ENCODE peak calls at places on chromosomes 2 and 18, in four cellular contexts. One of them, this sample, is unnamed.

GRCh38 chr2:152594022-152594712 is 123.1 kb downstream of the PRPF40A start:
- DNase-seq in anterior cingulate cortex: no peak
- DNase-seq in amniotic stem cell: no peak
- DNase-seq in NCI-H2081: no peak
- DNase-seq in this sample: no peak

GRCh38 chr2:6986251-6986893 is 69.2 kb downstream of the RNF144A start:
- DNase-seq in anterior cingulate cortex: no peak
- DNase-seq in amniotic stem cell: no peak
- DNase-seq in NCI-H2081: peak
- DNase-seq in this sample: no peak

GRCh38 chr2:25453199-25453903 is 111.6 kb upstream of the DNMT3A start:
- DNase-seq in anterior cingulate cortex: no peak
- DNase-seq in amniotic stem cell: no peak
- DNase-seq in NCI-H2081: no peak
- DNase-seq in this sample: no peak

GRCh38 chr2:231463698-231464575 is at the start of gene NCL:
- DNase-seq in anterior cingulate cortex: peak
- DNase-seq in amniotic stem cell: peak
- DNase-seq in NCI-H2081: peak
- DNase-seq in this sample: peak

GRCh38 chr18:154151-154550 is 4.2 kb upstream of the USP14 start:
- DNase-seq in anterior cingulate cortex: no peak
- DNase-seq in amniotic stem cell: no peak
- DNase-seq in NCI-H2081: no peak
- DNase-seq in this sample: no peak

GRCh38 chr2:15993232-15993610 is 52.9 kb downstream of the MYCN start:
- DNase-seq in anterior cingulate cortex: no peak
- DNase-seq in amniotic stem cell: no peak
- DNase-seq in NCI-H2081: no peak
- DNase-seq in this sample: no peak

GRCh38 chr18:26073742-26074141 is 16.7 kb downstream of the SS18 start:
- DNase-seq in anterior cingulate cortex: no peak
- DNase-seq in amniotic stem cell: no peak
- DNase-seq in NCI-H2081: no peak
- DNase-seq in this sample: no peak

GRCh38 chr2:29165362-29166236 is 50.4 kb downstream of the CLIP4 start:
- DNase-seq in anterior cingulate cortex: no peak
- DNase-seq in amniotic stem cell: peak
- DNase-seq in NCI-H2081: no peak
- DNase-seq in this sample: no peak

GRCh38 chr18:42582266-42582665 is 533.2 kb downstream of the RIT2 start:
- DNase-seq in anterior cingulate cortex: no peak
- DNase-seq in amniotic stem cell: no peak
- DNase-seq in NCI-H2081: no peak
- DNase-seq in this sample: no peak

GRCh38 chr18:69705987-69706386 is 241.7 kb downstream of the CD226 start:
- DNase-seq in anterior cingulate cortex: no peak
- DNase-seq in amniotic stem cell: no peak
- DNase-seq in NCI-H2081: no peak
- DNase-seq in this sample: peak

GRCh38 chr2:121884515-121884915 is 129.1 kb downstream of the TSN start:
- DNase-seq in anterior cingulate cortex: no peak
- DNase-seq in amniotic stem cell: no peak
- DNase-seq in NCI-H2081: no peak
- DNase-seq in this sample: no peak

GRCh38 chr18:67302043-67302442 is 214.5 kb downstream of the DSEL start:
- DNase-seq in anterior cingulate cortex: no peak
- DNase-seq in amniotic stem cell: no peak
- DNase-seq in NCI-H2081: no peak
- DNase-seq in this sample: no peak

GRCh38 chr2:191821078-191821477 is 25.8 kb downstream of the CAVIN2 start:
- DNase-seq in anterior cingulate cortex: no peak
- DNase-seq in amniotic stem cell: no peak
- DNase-seq in NCI-H2081: no peak
- DNase-seq in this sample: no peak

GRCh38 chr2:11385222-11385621 is 40.8 kb upstream of the ROCK2 start:
- DNase-seq in anterior cingulate cortex: no peak
- DNase-seq in amniotic stem cell: no peak
- DNase-seq in NCI-H2081: no peak
- DNase-seq in this sample: no peak

GRCh38 chr2:130756041-130756720 is 841 bp downstream of the AMER3 start:
- DNase-seq in anterior cingulate cortex: no peak
- DNase-seq in amniotic stem cell: no peak
- DNase-seq in NCI-H2081: no peak
- DNase-seq in this sample: peak

GRCh38 chr2:154740360-154740759 is 41.9 kb downstream of the KCNJ3 start:
- DNase-seq in anterior cingulate cortex: no peak
- DNase-seq in amniotic stem cell: no peak
- DNase-seq in NCI-H2081: peak
- DNase-seq in this sample: no peak

GRCh38 chr2:180734382-180734781 is 246.0 kb upstream of the UBE2E3 start:
- DNase-seq in anterior cingulate cortex: no peak
- DNase-seq in amniotic stem cell: no peak
- DNase-seq in NCI-H2081: no peak
- DNase-seq in this sample: no peak

GRCh38 chr18:6885992-6886823 is 156.7 kb downstream of the ARHGAP28 start:
- DNase-seq in anterior cingulate cortex: no peak
- DNase-seq in amniotic stem cell: peak
- DNase-seq in NCI-H2081: peak
- DNase-seq in this sample: no peak

GRCh38 chr2:223860809-223861738 is 23.7 kb upstream of the AP1S3 start:
- DNase-seq in anterior cingulate cortex: no peak
- DNase-seq in amniotic stem cell: peak
- DNase-seq in NCI-H2081: no peak
- DNase-seq in this sample: no peak

GRCh38 chr18:79394438-79395307 is 1.1 kb upstream of the NFATC1 start:
- DNase-seq in anterior cingulate cortex: no peak
- DNase-seq in amniotic stem cell: peak
- DNase-seq in NCI-H2081: no peak
- DNase-seq in this sample: no peak

GRCh38 chr2:80420530-80421208 is 116.1 kb upstream of the LRRTM1 start:
- DNase-seq in anterior cingulate cortex: no peak
- DNase-seq in amniotic stem cell: no peak
- DNase-seq in NCI-H2081: no peak
- DNase-seq in this sample: no peak

GRCh38 chr2:188475945-188476344 is 184.3 kb downstream of the GULP1 start:
- DNase-seq in anterior cingulate cortex: no peak
- DNase-seq in amniotic stem cell: no peak
- DNase-seq in NCI-H2081: no peak
- DNase-seq in this sample: no peak

GRCh38 chr2:188598551-188598950 is 306.9 kb downstream of the GULP1 start:
- DNase-seq in anterior cingulate cortex: no peak
- DNase-seq in amniotic stem cell: no peak
- DNase-seq in NCI-H2081: no peak
- DNase-seq in this sample: no peak

GRCh38 chr2:149733936-149734685 is 146.5 kb upstream of the MMADHC start:
- DNase-seq in anterior cingulate cortex: no peak
- DNase-seq in amniotic stem cell: no peak
- DNase-seq in NCI-H2081: no peak
- DNase-seq in this sample: no peak

GRCh38 chr2:20027260-20027677 is 14.8 kb upstream of the MATN3 start:
- DNase-seq in anterior cingulate cortex: no peak
- DNase-seq in amniotic stem cell: no peak
- DNase-seq in NCI-H2081: no peak
- DNase-seq in this sample: no peak

GRCh38 chr2:5976626-5977025 is 284.4 kb downstream of the SOX11 start:
- DNase-seq in anterior cingulate cortex: no peak
- DNase-seq in amniotic stem cell: no peak
- DNase-seq in NCI-H2081: peak
- DNase-seq in this sample: no peak

GRCh38 chr2:75320893-75321292 is 121.6 kb upstream of the TACR1 start:
- DNase-seq in anterior cingulate cortex: no peak
- DNase-seq in amniotic stem cell: no peak
- DNase-seq in NCI-H2081: no peak
- DNase-seq in this sample: no peak

GRCh38 chr2:134724341-134724740 is 5.5 kb upstream of the TMEM163 start:
- DNase-seq in anterior cingulate cortex: no peak
- DNase-seq in amniotic stem cell: no peak
- DNase-seq in NCI-H2081: no peak
- DNase-seq in this sample: no peak

GRCh38 chr2:237517163-237517562 is 30.1 kb downstream of the MLPH start:
- DNase-seq in anterior cingulate cortex: no peak
- DNase-seq in amniotic stem cell: no peak
- DNase-seq in NCI-H2081: no peak
- DNase-seq in this sample: no peak